ENCODE peak calls at places on chromosome 15, in eight cellular contexts. X, G, D, E, S, W, U and B are unnamed samples.

GRCh38 chr15:92343869-92344643 is 49.6 kb upstream of the ST8SIA2 start:
- DNase-seq in X (no peak), G (no peak), D (no peak), E (no peak), S (no peak), W (peak; percentile 74), U (no peak), B (no peak)

GRCh38 chr15:92541197-92542190 is 114.1 kb downstream of the FAM174B start:
- DNase-seq in X (no peak), G (no peak), D (no peak), E (no peak), S (no peak), W (peak; percentile 33), U (no peak), B (no peak)

GRCh38 chr15:64455951-64456350 is 4.4 kb upstream of the ZNF609 start:
- DNase-seq in X (peak; percentile 27), G (peak; percentile 84), D (no peak), E (no peak), S (no peak), W (no peak), U (no peak), B (no peak)

GRCh38 chr15:50774450-50774849 is 8.9 kb upstream of the SPPL2A start:
- DNase-seq in X (peak; percentile 31), G (no peak), D (no peak), E (no peak), S (no peak), W (no peak), U (no peak), B (no peak)

GRCh38 chr15:88020806-88021205 is 235.7 kb downstream of the NTRK3 start:
- DNase-seq in X (no peak), G (no peak), D (no peak), E (no peak), S (no peak), W (no peak), U (no peak), B (no peak)

GRCh38 chr15:90389513-90389912 is 1.5 kb downstream of the IQGAP1 start:
- DNase-seq in X (no peak), G (no peak), D (no peak), E (no peak), S (no peak), W (no peak), U (no peak), B (no peak)

GRCh38 chr15:45393851-45394250 is 15.5 kb upstream of the GATM start:
- DNase-seq in X (no peak), G (no peak), D (no peak), E (no peak), S (no peak), W (no peak), U (no peak), B (peak; percentile 59)

GRCh38 chr15:36108539-36108938 is 470.9 kb upstream of the CDIN1 start:
- DNase-seq in X (no peak), G (no peak), D (no peak), E (no peak), S (no peak), W (no peak), U (no peak), B (no peak)

GRCh38 chr15:59886476-59886875 is 117.6 kb upstream of the FOXB1 start:
- DNase-seq in X (peak; percentile 22), G (no peak), D (no peak), E (no peak), S (no peak), W (no peak), U (no peak), B (no peak)

GRCh38 chr15:71275566-71276354 is 160.5 kb downstream of the THSD4 start:
- DNase-seq in X (no peak), G (no peak), D (no peak), E (no peak), S (no peak), W (no peak), U (no peak), B (no peak)

GRCh38 chr15:39287322-39288195 is 293.3 kb upstream of the THBS1 start:
- DNase-seq in X (no peak), G (no peak), D (no peak), E (no peak), S (no peak), W (no peak), U (no peak), B (no peak)

GRCh38 chr15:94671845-94672524 is 440.6 kb downstream of the MCTP2 start:
- DNase-seq in X (no peak), G (no peak), D (no peak), E (no peak), S (peak; percentile 65), W (peak; percentile 30), U (no peak), B (no peak)

GRCh38 chr15:39698444-39699390 is 83.9 kb downstream of the FSIP1 start:
- DNase-seq in X (no peak), G (no peak), D (no peak), E (no peak), S (no peak), W (no peak), U (no peak), B (no peak)

GRCh38 chr15:87669846-87670245 is 586.7 kb downstream of the NTRK3 start:
- DNase-seq in X (no peak), G (no peak), D (no peak), E (no peak), S (no peak), W (no peak), U (no peak), B (no peak)

GRCh38 chr15:74130089-74130848 is at the start of gene ISLR2:
- DNase-seq in X (peak; percentile 83), G (no peak), D (no peak), E (no peak), S (no peak), W (no peak), U (no peak), B (no peak)

GRCh38 chr15:81531141-81531592 is 157.2 kb upstream of the TMC3 start:
- DNase-seq in X (peak; percentile 35), G (no peak), D (peak; percentile 56), E (no peak), S (no peak), W (no peak), U (no peak), B (no peak)

GRCh38 chr15:74808073-74808839 is 4.4 kb upstream of the LMAN1L start:
- DNase-seq in X (peak; percentile 46), G (no peak), D (no peak), E (no peak), S (no peak), W (peak; percentile 54), U (no peak), B (no peak)